ENCODE peak calls at places on chromosomes 3 and 15, in seven cellular contexts. U is K562, V is HCT116, L is SK-N-SH, B is HepG2, J is H1, O is GM12878. C is an unnamed sample. For H3K4me1, the result is how much of the 10 kb centered on the place peaks cover.

GRCh38 chr3:133676336-133677118 is 14.8 kb upstream of the TOPBP1 start:
- DNase-seq in L (no peak), J (no peak), U (no peak), B (no peak), V (no peak), O (no peak), C (no peak)

GRCh38 chr3:29560031-29560430 is 279.2 kb downstream of the RBMS3 start:
- DNase-seq in B (no peak), J (no peak), L (no peak), O (no peak), U (no peak), V (no peak), C (no peak)

GRCh38 chr3:55692958-55693558 is 206.0 kb upstream of the WNT5A start:
- DNase-seq in L (peak), O (no peak), J (no peak), U (no peak), V (no peak), B (no peak), C (no peak)

GRCh38 chr15:62847900-62848489 is 194.6 kb upstream of the TPM1 start:
- DNase-seq in L (peak), U (peak), B (peak), V (peak), J (peak), O (no peak), C (peak)

GRCh38 chr3:115903843-115904242 is 280.5 kb downstream of the GAP43 start:
- DNase-seq in U (no peak), O (no peak), V (no peak), B (no peak), L (no peak), J (no peak), C (no peak)

GRCh38 chr15:34206016-34206415 is 3.9 kb downstream of the KATNBL1 start:
- DNase-seq in B (no peak), V (no peak), O (no peak), L (no peak), U (no peak), J (no peak), C (no peak)

GRCh38 chr3:111610612-111611054 is 15.5 kb upstream of the ZBED2 start:
- DNase-seq in O (no peak), V (peak), J (no peak), L (no peak), B (no peak), U (no peak), C (no peak)

GRCh38 chr15:63978511-63979226 is 67.6 kb downstream of the DAPK2 start:
- DNase-seq in J (peak), L (no peak), V (no peak), U (no peak), O (no peak), B (no peak), C (no peak)

GRCh38 chr15:76903251-76903681 is 1.9 kb downstream of the SCAPER start:
- DNase-seq in U (no peak), L (peak), J (no peak), O (peak), V (peak), B (peak), C (no peak)

GRCh38 chr3:264394-265156 is 68.0 kb downstream of the CHL1 start:
- DNase-seq in U (no peak), B (peak), V (no peak), L (no peak), J (no peak), O (no peak), C (no peak)

GRCh38 chr3:133301194-133301593 is 98.7 kb upstream of the BFSP2 start:
- DNase-seq in L (no peak), J (no peak), O (no peak), B (no peak), V (no peak), U (no peak), C (no peak)

GRCh38 chr3:146972726-146973125 is 367.6 kb upstream of the PLSCR5 start:
- DNase-seq in B (no peak), O (no peak), L (no peak), J (no peak), V (no peak), U (no peak), C (no peak)

GRCh38 chr3:188198760-188199327 is 44.9 kb downstream of the LPP start:
- DNase-seq in B (no peak), J (no peak), U (no peak), O (no peak), V (no peak), L (no peak), C (no peak)

GRCh38 chr15:80404719-80405553 is 754 bp downstream of the ARNT2 start:
- DNase-seq in B (no peak), J (peak), L (peak), U (no peak), O (no peak), V (no peak), C (no peak)

GRCh38 chr3:87088366-87088983 is 97.5 kb upstream of the VGLL3 start:
- DNase-seq in O (no peak), V (no peak), L (peak), U (no peak), J (no peak), B (no peak), C (no peak)

GRCh38 chr15:40909662-40910625 is 15.7 kb downstream of the VPS18 start:
- DNase-seq in J (no peak), V (no peak), B (peak), L (peak), O (no peak), U (no peak), C (no peak)
- H3K4me1 ChIP-seq in J (under half), V (under half), B (half or more), L (under half), O (under half), U (under half), C (under half)

GRCh38 chr3:62870321-62870720 is 4.9 kb downstream of the CADPS start:
- DNase-seq in L (no peak), V (no peak), J (no peak), B (no peak), U (no peak), O (no peak), C (no peak)
- TF ChIP-seq YY1 in L (no peak), V (no peak), J (no peak), B (no peak), U (no peak), O (no peak), C (no peak)

GRCh38 chr3:172086071-172086470 is 46.7 kb downstream of the FNDC3B start:
- DNase-seq in L (no peak), O (no peak), B (no peak), V (no peak), J (no peak), U (no peak), C (no peak)

GRCh38 chr3:172087198-172087597 is 47.8 kb downstream of the FNDC3B start:
- DNase-seq in J (no peak), U (no peak), L (no peak), V (no peak), O (no peak), B (no peak), C (no peak)

GRCh38 chr3:172089250-172089649 is 49.9 kb downstream of the FNDC3B start:
- DNase-seq in V (no peak), U (no peak), O (no peak), B (no peak), J (no peak), L (no peak), C (no peak)

GRCh38 chr3:172090035-172090434 is 50.7 kb downstream of the FNDC3B start:
- DNase-seq in O (no peak), L (no peak), J (no peak), V (no peak), U (no peak), B (no peak), C (no peak)

GRCh38 chr3:172087827-172088580 is 48.6 kb downstream of the FNDC3B start:
- DNase-seq in O (peak), B (no peak), J (no peak), L (no peak), U (no peak), V (no peak), C (no peak)
- H3K4me1 ChIP-seq in O (under half), B (half or more), J (under half), L (under half), U (under half), V (under half), C (under half)

GRCh38 chr15:73009306-73010091 is 42.8 kb upstream of the NEO1 start:
- DNase-seq in B (no peak), J (no peak), L (no peak), V (no peak), U (no peak), O (no peak), C (no peak)
- TF ChIP-seq YY1 in B (no peak), J (no peak), L (no peak), V (no peak), U (no peak), O (no peak), C (no peak)

GRCh38 chr15:73996267-73996666 is 1.8 kb downstream of the PML start:
- DNase-seq in V (no peak), U (no peak), J (no peak), O (no peak), L (no peak), B (no peak), C (no peak)
- H3K4me1 ChIP-seq in V (under half), U (under half), J (under half), O (under half), L (under half), B (under half), C (under half)

DNA sequence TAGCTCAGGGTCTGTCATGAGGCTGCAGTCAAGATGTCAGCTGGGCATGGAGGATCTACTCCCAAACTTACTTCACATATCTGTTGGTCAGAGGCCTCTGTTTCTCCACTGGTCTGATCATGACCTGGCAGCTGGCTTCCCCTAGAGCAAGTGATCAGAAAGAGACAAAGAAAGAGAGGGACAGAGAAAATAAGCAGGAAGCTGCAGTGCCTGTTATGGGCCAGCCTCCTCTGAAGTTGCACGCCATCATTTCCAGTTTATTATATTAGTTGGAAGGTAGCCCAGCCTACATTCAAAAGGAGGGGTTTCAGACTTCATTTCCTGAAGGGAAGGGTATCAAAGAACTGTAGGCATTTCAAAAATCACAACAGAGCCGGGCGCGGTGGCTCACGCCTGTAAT is 5.0 kb upstream of the RPP25 start:
- DNase-seq in V (no peak), O (no peak), B (no peak), U (no peak), L (no peak), J (no peak), C (no peak)
- TF ChIP-seq YY1 in V (no peak), O (no peak), B (no peak), U (no peak), L (no peak), J (no peak), C (no peak)

C was measured in NT2/D1.